ENCODE peak calls at places on chromosomes 11 and 22, in nine cellular contexts. M is hypothalamus, E is GM20000, P is brain microvascular endothelial cell, Q is GM04504, S is occipital lobe, L is mesendoderm, H is ovary, G is endothelial cell. T is an unnamed sample.

GRCh38 chr22:47449508-47450270 is 687.2 kb downstream of the TBC1D22A start:
- DNase-seq in M (no peak), G (no peak), H (no peak), S (no peak), P (no peak), Q (no peak), L (no peak), E (no peak), T (no peak)

GRCh38 chr22:35575116-35575748 is 34.6 kb downstream of the RASD2 start:
- DNase-seq in Q (no peak), L (no peak), H (no peak), M (no peak), E (no peak), S (no peak), G (no peak), P (no peak), T (no peak)

GRCh38 chr22:41805639-41806038 is 5.2 kb downstream of the CCDC134 start:
- DNase-seq in S (no peak), L (no peak), E (no peak), M (no peak), G (no peak), Q (no peak), P (no peak), H (no peak), T (no peak)

GRCh38 chr11:15971215-15971546 is 385.2 kb downstream of the SOX6 start:
- DNase-seq in M (no peak), G (no peak), H (no peak), Q (no peak), L (no peak), P (no peak), E (no peak), S (no peak), T (no peak)

GRCh38 chr22:37559901-37560681 is at the start of gene CDC42EP1:
- DNase-seq in L (peak), S (peak), M (peak), Q (no peak), H (peak), G (peak), E (peak), P (no peak), T (peak)

GRCh38 chr22:26979294-26979693 is 321.9 kb downstream of the MIAT start:
- DNase-seq in L (peak), G (peak), M (no peak), E (no peak), S (no peak), Q (no peak), H (peak), P (no peak), T (no peak)

GRCh38 chr11:46410021-46410420 is 18.4 kb upstream of the CHRM4 start:
- DNase-seq in Q (no peak), G (peak), E (no peak), H (no peak), P (no peak), L (peak), M (no peak), S (no peak), T (no peak)

GRCh38 chr22:49671331-49672012 is 156.2 kb downstream of the BRD1 start:
- DNase-seq in P (no peak), S (no peak), M (no peak), H (no peak), G (no peak), L (no peak), Q (no peak), E (no peak), T (no peak)

GRCh38 chr11:47867821-47868220 is 19.7 kb upstream of the NUP160 start:
- DNase-seq in M (no peak), E (no peak), G (no peak), Q (no peak), L (no peak), H (no peak), S (no peak), P (no peak), T (no peak)

GRCh38 chr22:50009765-50010675 is 2.5 kb downstream of the IL17REL start:
- DNase-seq in P (no peak), G (peak), M (no peak), E (no peak), S (no peak), Q (no peak), H (peak), L (no peak), T (no peak)

GRCh38 chr11:125874556-125875124 is 12.8 kb upstream of the HYLS1 start:
- DNase-seq in Q (peak), M (peak), P (peak), H (peak), G (peak), L (peak), E (peak), S (peak), T (no peak)

GRCh38 chr11:118691926-118692830 is 12.7 kb upstream of the TREH start:
- DNase-seq in L (peak), E (peak), Q (no peak), P (peak), S (no peak), M (no peak), H (no peak), G (no peak), T (no peak)

GRCh38 chr11:76782526-76783293 is 446 bp upstream of the TSKU start:
- DNase-seq in S (peak), P (peak), M (peak), L (peak), H (peak), E (peak), Q (peak), G (peak), T (peak)

GRCh38 chr22:35872451-35872850 is 154.8 kb downstream of the APOL5 start:
- DNase-seq in H (no peak), G (no peak), M (no peak), L (no peak), Q (no peak), P (no peak), S (no peak), E (no peak), T (peak)

GRCh38 chr11:57277845-57278720 is 41.0 kb upstream of the APLNR start:
- DNase-seq in G (peak), H (peak), P (peak), E (peak), S (peak), L (peak), Q (peak), M (peak), T (peak)

GRCh38 chr11:127003260-127003981 is 2.9 kb upstream of the KIRREL3 start:
- DNase-seq in L (peak), E (peak), H (no peak), M (peak), P (no peak), G (peak), Q (no peak), S (peak), T (no peak)

GRCh38 chr11:66649903-66650302 is 11.4 kb downstream of the RBM4 start:
- DNase-seq in P (no peak), E (no peak), L (no peak), M (no peak), Q (no peak), S (no peak), H (no peak), G (no peak), T (no peak)

GRCh38 chr11:120186408-120186798 is 24.4 kb upstream of the OAF start:
- DNase-seq in P (no peak), Q (no peak), S (no peak), H (no peak), E (no peak), L (no peak), G (no peak), M (no peak), T (peak)

GRCh38 chr11:119373917-119374631 is 7.4 kb downstream of the USP2 start:
- DNase-seq in P (peak), E (peak), L (peak), H (peak), G (peak), M (peak), S (peak), Q (peak), T (peak)

GRCh38 chr11:73582636-73583035 is 15.3 kb downstream of the FAM168A start:
- DNase-seq in S (no peak), P (no peak), E (no peak), M (no peak), Q (no peak), H (no peak), L (no peak), G (no peak), T (no peak)

GRCh38 chr11:35978173-35978572 is 34.3 kb downstream of the LDLRAD3 start:
- DNase-seq in Q (no peak), M (no peak), G (no peak), L (peak), S (no peak), P (no peak), H (no peak), E (no peak), T (no peak)

GRCh38 chr11:88424881-88425280 is 87.3 kb upstream of the CTSC start:
- DNase-seq in S (no peak), L (no peak), E (no peak), Q (no peak), H (no peak), P (no peak), M (no peak), G (no peak), T (no peak)

GRCh38 chr22:22745225-22746060 is 101.0 kb downstream of the GGTLC2 start:
- DNase-seq in P (peak), E (peak), H (no peak), S (no peak), Q (no peak), G (peak), L (peak), M (no peak), T (no peak)

GRCh38 chr11:3609416-3610265 is 32.2 kb downstream of the ART5 start:
- DNase-seq in H (no peak), P (peak), L (peak), E (peak), M (no peak), G (peak), S (no peak), Q (peak), T (no peak)

GRCh38 chr11:17780668-17781067 is 46.1 kb downstream of the KCNC1 start:
- DNase-seq in S (no peak), G (no peak), Q (no peak), H (no peak), E (no peak), M (no peak), P (no peak), L (no peak), T (no peak)

GRCh38 chr11:2221591-2221990 is 48.8 kb downstream of the ASCL2 start:
- DNase-seq in H (no peak), S (no peak), G (no peak), E (no peak), M (no peak), L (no peak), P (no peak), Q (no peak), T (no peak)